ENCODE peak calls at places on chromosomes 5 and 9, in eight cellular contexts. One of them, this sample, is unnamed.

GRCh38 chr5:25345240-25345771 is 700.5 kb upstream of the CDH10 start:
- DNase-seq in fibroblast of pulmonary artery: no peak
- DNase-seq in ascending aorta: no peak
- DNase-seq in OCI-LY7: no peak
- DNase-seq in PC-9: no peak
- DNase-seq in thoracic aorta: no peak
- DNase-seq in cardiac muscle cell: no peak
- DNase-seq in AG04449: no peak
- DNase-seq in this sample: no peak

GRCh38 chr5:45408067-45408466 is 288.1 kb downstream of the HCN1 start:
- DNase-seq in thoracic aorta: no peak
- DNase-seq in PC-9: no peak
- DNase-seq in fibroblast of pulmonary artery: no peak
- DNase-seq in cardiac muscle cell: no peak
- DNase-seq in OCI-LY7: no peak
- DNase-seq in AG04449: no peak
- DNase-seq in ascending aorta: no peak
- DNase-seq in this sample: no peak

GRCh38 chr9:81423589-81424326 is 265.6 kb downstream of the TLE1 start:
- DNase-seq in PC-9: no peak
- DNase-seq in cardiac muscle cell: no peak
- DNase-seq in OCI-LY7: no peak
- DNase-seq in ascending aorta: no peak
- DNase-seq in thoracic aorta: no peak
- DNase-seq in AG04449: no peak
- DNase-seq in fibroblast of pulmonary artery: no peak
- DNase-seq in this sample: no peak

GRCh38 chr9:7150153-7150890 is 392.5 kb downstream of the KDM4C start:
- DNase-seq in ascending aorta: no peak
- DNase-seq in thoracic aorta: no peak
- DNase-seq in OCI-LY7: no peak
- DNase-seq in PC-9: no peak
- DNase-seq in fibroblast of pulmonary artery: no peak
- DNase-seq in AG04449: no peak
- DNase-seq in cardiac muscle cell: no peak
- DNase-seq in this sample: no peak

GRCh38 chr5:172984244-172984953 is 828 bp downstream of the ATP6V0E1 start:
- DNase-seq in AG04449: peak
- DNase-seq in ascending aorta: peak
- DNase-seq in cardiac muscle cell: peak
- DNase-seq in OCI-LY7: peak
- DNase-seq in PC-9: peak
- DNase-seq in thoracic aorta: peak
- DNase-seq in fibroblast of pulmonary artery: peak
- DNase-seq in this sample: peak

GRCh38 chr9:136109351-136110081 is 9.2 kb downstream of the TMEM250 start:
- DNase-seq in PC-9: peak
- DNase-seq in OCI-LY7: peak
- DNase-seq in cardiac muscle cell: peak
- DNase-seq in thoracic aorta: peak
- DNase-seq in ascending aorta: peak
- DNase-seq in AG04449: peak
- DNase-seq in fibroblast of pulmonary artery: peak
- DNase-seq in this sample: peak

GRCh38 chr9:130118841-130119520 is 53.2 kb upstream of the NCS1 start:
- DNase-seq in cardiac muscle cell: no peak
- DNase-seq in ascending aorta: no peak
- DNase-seq in AG04449: no peak
- DNase-seq in OCI-LY7: no peak
- DNase-seq in PC-9: peak
- DNase-seq in fibroblast of pulmonary artery: no peak
- DNase-seq in thoracic aorta: no peak
- DNase-seq in this sample: no peak

GRCh38 chr5:33148076-33148501 is 292.7 kb upstream of the TARS1 start:
- DNase-seq in thoracic aorta: no peak
- DNase-seq in fibroblast of pulmonary artery: peak
- DNase-seq in AG04449: peak
- DNase-seq in ascending aorta: no peak
- DNase-seq in OCI-LY7: no peak
- DNase-seq in PC-9: peak
- DNase-seq in cardiac muscle cell: no peak
- DNase-seq in this sample: peak

GRCh38 chr9:113957778-113958430 is 81.8 kb downstream of the ZNF618 start:
- DNase-seq in OCI-LY7: no peak
- DNase-seq in AG04449: peak
- DNase-seq in ascending aorta: no peak
- DNase-seq in cardiac muscle cell: no peak
- DNase-seq in PC-9: no peak
- DNase-seq in fibroblast of pulmonary artery: peak
- DNase-seq in thoracic aorta: no peak
- DNase-seq in this sample: peak

GRCh38 chr5:102540251-102540812 is 41.5 kb upstream of the SLCO6A1 start:
- DNase-seq in OCI-LY7: no peak
- DNase-seq in cardiac muscle cell: no peak
- DNase-seq in fibroblast of pulmonary artery: no peak
- DNase-seq in PC-9: no peak
- DNase-seq in ascending aorta: no peak
- DNase-seq in thoracic aorta: no peak
- DNase-seq in AG04449: no peak
- DNase-seq in this sample: no peak

GRCh38 chr5:38888023-38888422 is 42.2 kb downstream of the OSMR start:
- DNase-seq in fibroblast of pulmonary artery: no peak
- DNase-seq in thoracic aorta: no peak
- DNase-seq in OCI-LY7: no peak
- DNase-seq in cardiac muscle cell: no peak
- DNase-seq in ascending aorta: no peak
- DNase-seq in PC-9: no peak
- DNase-seq in AG04449: no peak
- DNase-seq in this sample: no peak

GRCh38 chr9:131038256-131039128 is 29.5 kb downstream of the LAMC3 start:
- DNase-seq in AG04449: no peak
- DNase-seq in PC-9: no peak
- DNase-seq in fibroblast of pulmonary artery: no peak
- DNase-seq in cardiac muscle cell: no peak
- DNase-seq in OCI-LY7: no peak
- DNase-seq in ascending aorta: no peak
- DNase-seq in thoracic aorta: no peak
- DNase-seq in this sample: no peak

GRCh38 chr5:157025093-157025698 is 33.7 kb downstream of the HAVCR1 start:
- DNase-seq in ascending aorta: peak
- DNase-seq in AG04449: no peak
- DNase-seq in PC-9: no peak
- DNase-seq in OCI-LY7: peak
- DNase-seq in thoracic aorta: no peak
- DNase-seq in cardiac muscle cell: no peak
- DNase-seq in fibroblast of pulmonary artery: no peak
- DNase-seq in this sample: no peak

GRCh38 chr9:137422668-137423000 is 328 bp downstream of the EXD3 start:
- DNase-seq in PC-9: peak
- DNase-seq in AG04449: no peak
- DNase-seq in thoracic aorta: no peak
- DNase-seq in ascending aorta: no peak
- DNase-seq in fibroblast of pulmonary artery: no peak
- DNase-seq in cardiac muscle cell: peak
- DNase-seq in OCI-LY7: peak
- DNase-seq in this sample: no peak

GRCh38 chr5:111774525-111774924 is 17.5 kb upstream of the NREP start:
- DNase-seq in PC-9: no peak
- DNase-seq in cardiac muscle cell: peak
- DNase-seq in thoracic aorta: no peak
- DNase-seq in AG04449: no peak
- DNase-seq in ascending aorta: no peak
- DNase-seq in OCI-LY7: peak
- DNase-seq in fibroblast of pulmonary artery: peak
- DNase-seq in this sample: peak

GRCh38 chr9:13090588-13090987 is 188.9 kb downstream of the MPDZ start:
- DNase-seq in cardiac muscle cell: no peak
- DNase-seq in AG04449: no peak
- DNase-seq in thoracic aorta: no peak
- DNase-seq in fibroblast of pulmonary artery: no peak
- DNase-seq in OCI-LY7: no peak
- DNase-seq in ascending aorta: no peak
- DNase-seq in PC-9: no peak
- DNase-seq in this sample: no peak

GRCh38 chr9:35826071-35826701 is 2.3 kb downstream of the FAM221B start:
- DNase-seq in fibroblast of pulmonary artery: peak
- DNase-seq in ascending aorta: no peak
- DNase-seq in AG04449: no peak
- DNase-seq in PC-9: no peak
- DNase-seq in thoracic aorta: no peak
- DNase-seq in OCI-LY7: peak
- DNase-seq in cardiac muscle cell: peak
- DNase-seq in this sample: peak

GRCh38 chr9:15735083-15735974 is 182.5 kb downstream of the CCDC171 start:
- DNase-seq in fibroblast of pulmonary artery: peak
- DNase-seq in cardiac muscle cell: no peak
- DNase-seq in PC-9: peak
- DNase-seq in thoracic aorta: no peak
- DNase-seq in AG04449: peak
- DNase-seq in OCI-LY7: no peak
- DNase-seq in ascending aorta: no peak
- DNase-seq in this sample: peak

GRCh38 chr9:99027414-99027813 is 77.5 kb upstream of the TGFBR1 start:
- DNase-seq in PC-9: no peak
- DNase-seq in fibroblast of pulmonary artery: no peak
- DNase-seq in thoracic aorta: no peak
- DNase-seq in ascending aorta: no peak
- DNase-seq in OCI-LY7: no peak
- DNase-seq in AG04449: no peak
- DNase-seq in cardiac muscle cell: no peak
- DNase-seq in this sample: no peak

GRCh38 chr9:135663451-135663770 is 302 bp downstream of the LCN9 start:
- DNase-seq in OCI-LY7: no peak
- DNase-seq in cardiac muscle cell: no peak
- DNase-seq in AG04449: no peak
- DNase-seq in fibroblast of pulmonary artery: no peak
- DNase-seq in thoracic aorta: no peak
- DNase-seq in ascending aorta: no peak
- DNase-seq in PC-9: no peak
- DNase-seq in this sample: no peak

GRCh38 chr9:112925058-112925641 is 34.5 kb upstream of the SLC46A2 start:
- DNase-seq in cardiac muscle cell: peak
- DNase-seq in PC-9: peak
- DNase-seq in ascending aorta: no peak
- DNase-seq in fibroblast of pulmonary artery: peak
- DNase-seq in OCI-LY7: no peak
- DNase-seq in thoracic aorta: no peak
- DNase-seq in AG04449: no peak
- DNase-seq in this sample: peak

GRCh38 chr9:83299556-83299955 is 236.6 kb upstream of the RASEF start:
- DNase-seq in thoracic aorta: no peak
- DNase-seq in AG04449: no peak
- DNase-seq in OCI-LY7: no peak
- DNase-seq in cardiac muscle cell: no peak
- DNase-seq in ascending aorta: no peak
- DNase-seq in fibroblast of pulmonary artery: peak
- DNase-seq in PC-9: peak
- DNase-seq in this sample: peak

GRCh38 chr9:18352716-18353115 is 121.2 kb upstream of the ADAMTSL1 start:
- DNase-seq in fibroblast of pulmonary artery: no peak
- DNase-seq in cardiac muscle cell: peak
- DNase-seq in OCI-LY7: no peak
- DNase-seq in ascending aorta: no peak
- DNase-seq in thoracic aorta: no peak
- DNase-seq in AG04449: no peak
- DNase-seq in PC-9: no peak
- DNase-seq in this sample: no peak

DNA sequence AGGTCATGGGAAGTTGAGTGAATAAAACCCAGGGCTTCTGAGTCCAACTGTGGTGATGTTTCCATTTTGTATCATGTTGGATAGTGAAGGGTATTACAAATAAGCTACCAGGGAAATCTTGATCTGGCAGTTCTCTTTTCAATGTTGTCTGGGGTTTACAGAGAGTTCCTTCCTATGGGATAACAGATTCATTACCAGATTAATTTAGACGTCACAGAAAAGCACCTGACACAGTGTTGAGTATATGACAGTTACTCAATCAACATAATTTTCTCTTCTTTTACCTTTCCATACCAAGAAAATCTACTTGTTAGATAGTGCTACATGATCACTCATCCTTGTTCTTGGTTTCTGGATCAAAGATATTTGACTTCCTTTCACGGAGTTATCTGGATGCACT is 270.9 kb downstream of the ACTL7B start:
- DNase-seq in fibroblast of pulmonary artery: no peak
- DNase-seq in PC-9: no peak
- DNase-seq in cardiac muscle cell: no peak
- DNase-seq in AG04449: no peak
- DNase-seq in OCI-LY7: no peak
- DNase-seq in ascending aorta: no peak
- DNase-seq in thoracic aorta: no peak
- DNase-seq in this sample: no peak
- H3K4me3 ChIP-seq in fibroblast of pulmonary artery: no peak
- H3K4me3 ChIP-seq in PC-9: no peak
- H3K4me3 ChIP-seq in cardiac muscle cell: no peak
- H3K4me3 ChIP-seq in AG04449: no peak
- H3K4me3 ChIP-seq in OCI-LY7: no peak
- H3K4me3 ChIP-seq in ascending aorta: no peak
- H3K4me3 ChIP-seq in thoracic aorta: no peak
- H3K4me3 ChIP-seq in this sample: no peak

GRCh38 chr5:159955056-159955624 is 38.9 kb downstream of the ADRA1B start:
- DNase-seq in AG04449: no peak
- DNase-seq in ascending aorta: no peak
- DNase-seq in OCI-LY7: no peak
- DNase-seq in thoracic aorta: no peak
- DNase-seq in PC-9: no peak
- DNase-seq in fibroblast of pulmonary artery: no peak
- DNase-seq in cardiac muscle cell: no peak
- DNase-seq in this sample: no peak
- H3K4me3 ChIP-seq in AG04449: no peak
- H3K4me3 ChIP-seq in ascending aorta: no peak
- H3K4me3 ChIP-seq in OCI-LY7: no peak
- H3K4me3 ChIP-seq in thoracic aorta: no peak
- H3K4me3 ChIP-seq in PC-9: no peak
- H3K4me3 ChIP-seq in fibroblast of pulmonary artery: no peak
- H3K4me3 ChIP-seq in cardiac muscle cell: no peak
- H3K4me3 ChIP-seq in this sample: no peak

GRCh38 chr5:91183743-91184142 is 199.4 kb downstream of the ARRDC3 start:
- DNase-seq in cardiac muscle cell: no peak
- DNase-seq in thoracic aorta: no peak
- DNase-seq in OCI-LY7: no peak
- DNase-seq in PC-9: no peak
- DNase-seq in AG04449: no peak
- DNase-seq in fibroblast of pulmonary artery: no peak
- DNase-seq in ascending aorta: no peak
- DNase-seq in this sample: no peak
- H3K4me3 ChIP-seq in cardiac muscle cell: no peak
- H3K4me3 ChIP-seq in thoracic aorta: no peak
- H3K4me3 ChIP-seq in OCI-LY7: no peak
- H3K4me3 ChIP-seq in PC-9: no peak
- H3K4me3 ChIP-seq in AG04449: no peak
- H3K4me3 ChIP-seq in fibroblast of pulmonary artery: no peak
- H3K4me3 ChIP-seq in ascending aorta: no peak
- H3K4me3 ChIP-seq in this sample: no peak

DNA sequence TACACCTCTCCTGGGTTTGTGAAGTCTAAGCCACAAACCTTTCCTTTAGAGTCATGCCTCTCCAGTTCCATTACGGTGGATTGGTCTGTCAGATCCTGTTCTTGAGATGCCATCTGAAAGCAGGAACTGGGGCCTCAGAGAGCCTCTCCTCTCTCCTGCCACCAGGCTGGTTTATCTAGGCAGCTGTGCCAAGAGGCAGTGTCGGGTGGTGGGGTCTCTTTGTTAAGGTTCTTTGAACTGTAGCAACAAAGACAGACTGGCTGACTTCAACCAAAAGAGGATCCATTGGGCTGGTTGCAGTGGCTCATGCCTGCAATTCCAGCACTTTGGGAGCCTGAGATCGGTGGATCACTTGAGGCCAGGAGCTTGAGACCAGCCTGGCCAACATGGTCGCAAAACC is 66.0 kb upstream of the ANGPTL2 start:
- DNase-seq in cardiac muscle cell: no peak
- DNase-seq in ascending aorta: no peak
- DNase-seq in thoracic aorta: no peak
- DNase-seq in OCI-LY7: no peak
- DNase-seq in fibroblast of pulmonary artery: no peak
- DNase-seq in AG04449: no peak
- DNase-seq in PC-9: no peak
- DNase-seq in this sample: no peak
- H3K4me3 ChIP-seq in cardiac muscle cell: no peak
- H3K4me3 ChIP-seq in ascending aorta: no peak
- H3K4me3 ChIP-seq in thoracic aorta: no peak
- H3K4me3 ChIP-seq in OCI-LY7: no peak
- H3K4me3 ChIP-seq in fibroblast of pulmonary artery: no peak
- H3K4me3 ChIP-seq in AG04449: no peak
- H3K4me3 ChIP-seq in PC-9: no peak
- H3K4me3 ChIP-seq in this sample: no peak